ENCODE peak calls at places on chromosome 22, in ten cellular contexts. E is fibroblast of lung, K is heart right ventricle, B is thoracic aorta, Y is left ventricle myocardium inferior, J is Panc1, V is H9, T is ascending aorta, I is sigmoid colon, Z is esophagus squamous epithelium. U is an unnamed sample.
A peak's percentile ranks its signal among the peaks of the same experiment; 100 is the strongest.

GRCh38 chr22:35464399-35464798 is 64.5 kb downstream of the MCM5 start:
- DNase-seq in B (no peak), T (no peak), E (no peak), J (no peak), V (no peak), K (no peak), Z (no peak), I (no peak), Y (no peak), U (no peak)

GRCh38 chr22:32444068-32444467 is 20.2 kb downstream of the BPIFC start:
- DNase-seq in V (peak; percentile 33), T (no peak), E (no peak), K (no peak), B (no peak), Y (no peak), J (no peak), I (no peak), Z (no peak), U (no peak)

GRCh38 chr22:42439821-42440674 is 7.8 kb upstream of the NFAM1 start:
- DNase-seq in J (no peak), B (no peak), V (no peak), T (peak; percentile 72), K (peak; percentile 40), Y (no peak), Z (no peak), E (peak; percentile 35), I (no peak), U (peak; percentile 67)

GRCh38 chr22:25141994-25142620 is 57.6 kb upstream of the CRYBB3 start:
- DNase-seq in Y (no peak), E (no peak), V (peak; percentile 44), T (no peak), I (peak; percentile 26), K (no peak), J (no peak), Z (no peak), B (no peak), U (peak; percentile 57)

GRCh38 chr22:35634015-35634414 is 14.2 kb upstream of the APOL6 start:
- DNase-seq in E (no peak), J (no peak), B (no peak), Z (no peak), T (no peak), K (no peak), I (peak; percentile 25), Y (no peak), V (no peak), U (peak; percentile 8)

GRCh38 chr22:22553735-22554134 is 5.3 kb downstream of the PRAME start:
- DNase-seq in B (no peak), I (no peak), V (no peak), J (no peak), Z (no peak), E (no peak), T (no peak), K (no peak), Y (no peak), U (no peak)

GRCh38 chr22:27748355-27749168 is 53.0 kb downstream of the MN1 start:
- DNase-seq in I (peak; percentile 69), T (peak; percentile 68), B (no peak), K (no peak), Y (no peak), E (peak; percentile 90), J (no peak), Z (no peak), V (peak; percentile 77), U (no peak)

GRCh38 chr22:37636186-37636948 is 3.1 kb upstream of the SH3BP1 start:
- DNase-seq in T (no peak), J (no peak), Y (no peak), Z (no peak), K (no peak), B (no peak), I (no peak), V (no peak), E (peak; percentile 91), U (no peak)

GRCh38 chr22:41873391-41873790 is 40.5 kb downstream of the SREBF2 start:
- DNase-seq in I (no peak), Y (no peak), J (no peak), K (no peak), B (no peak), E (no peak), T (no peak), V (no peak), Z (no peak), U (no peak)

GRCh38 chr22:27331526-27332281 is 469.9 kb downstream of the MN1 start:
- DNase-seq in Z (no peak), I (peak; percentile 74), B (peak; percentile 13), Y (peak; percentile 46), K (peak; percentile 64), E (no peak), T (peak; percentile 76), V (peak; percentile 63), J (no peak), U (peak; percentile 52)

GRCh38 chr22:46004105-46004866 is 27.3 kb upstream of the WNT7B start:
- DNase-seq in E (no peak), J (no peak), Z (no peak), V (no peak), K (no peak), I (peak; percentile 66), B (no peak), Y (peak; percentile 18), T (no peak), U (no peak)

GRCh38 chr22:36937319-36938027 is 24.0 kb downstream of the CSF2RB start:
- DNase-seq in I (no peak), B (no peak), V (peak; percentile 17), Z (no peak), K (no peak), T (no peak), J (no peak), Y (no peak), E (no peak), U (no peak)

GRCh38 chr22:36258750-36259619 is 6.1 kb downstream of the APOL1 start:
- DNase-seq in Z (no peak), J (no peak), K (peak; percentile 46), T (no peak), E (peak; percentile 53), I (peak; percentile 80), B (no peak), Y (peak; percentile 34), V (peak; percentile 76), U (no peak)

GRCh38 chr22:37241351-37242142 is 2.5 kb downstream of the RAC2 start:
- DNase-seq in J (no peak), T (no peak), V (no peak), Z (no peak), B (no peak), Y (no peak), K (no peak), I (no peak), E (peak; percentile 6), U (no peak)

GRCh38 chr22:23256986-23257888 is 76.9 kb downstream of the BCR start:
- DNase-seq in Y (peak; percentile 70), Z (no peak), K (peak; percentile 53), B (peak; percentile 65), V (no peak), J (no peak), I (peak; percentile 80), T (peak; percentile 92), E (no peak), U (peak; percentile 72)

GRCh38 chr22:46770726-46771125 is 8.3 kb downstream of the TBC1D22A start:
- DNase-seq in Y (no peak), J (no peak), B (no peak), K (no peak), E (no peak), Z (no peak), T (no peak), V (no peak), I (no peak), U (peak; percentile 79)

GRCh38 chr22:39463931-39464390 is 7.1 kb downstream of the MGAT3 start:
- DNase-seq in J (no peak), Y (no peak), E (no peak), V (no peak), B (no peak), Z (no peak), I (no peak), K (no peak), T (peak; percentile 62), U (no peak)

GRCh38 chr22:47162865-47163264 is 400.4 kb downstream of the TBC1D22A start:
- DNase-seq in V (peak; percentile 11), Y (no peak), T (peak; percentile 52), K (peak; percentile 13), J (no peak), B (no peak), E (no peak), Z (no peak), I (peak; percentile 43), U (peak; percentile 2)

GRCh38 chr22:19942886-19943664 is 1.5 kb upstream of the TXNRD2 start:
- DNase-seq in J (no peak), K (no peak), V (peak; percentile 26), B (no peak), E (peak; percentile 92), Z (no peak), Y (no peak), I (peak; percentile 81), T (peak; percentile 80), U (peak; percentile 66)
- H3K4me1 ChIP-seq in J (peaks cover 24% of the 10 kb centered on the region), K (peaks cover 41% of the 10 kb centered on the region), V (peaks cover 2% of the 10 kb centered on the region), B (peaks cover 27% of the 10 kb centered on the region), E (peaks cover 17% of the 10 kb centered on the region), Z (peaks cover 25% of the 10 kb centered on the region), Y (peaks cover 74% of the 10 kb centered on the region), I (peaks cover 51% of the 10 kb centered on the region), T (peaks cover 40% of the 10 kb centered on the region), U (peaks cover 40% of the 10 kb centered on the region)

GRCh38 chr22:49355206-49355920 is 472.3 kb downstream of the BRD1 start:
- DNase-seq in K (no peak), E (no peak), T (peak; percentile 27), Y (no peak), I (no peak), J (no peak), Z (no peak), V (no peak), B (no peak), U (no peak)
- H3K9me3 ChIP-seq in K (no peaks in the 10 kb centered on the region), E (no peaks in the 10 kb centered on the region), T (no peaks in the 10 kb centered on the region), Y (peaks cover 8% of the 10 kb centered on the region), I (no peaks in the 10 kb centered on the region), J (no peaks in the 10 kb centered on the region), Z (no peaks in the 10 kb centered on the region), V (no peaks in the 10 kb centered on the region), B (no peaks in the 10 kb centered on the region), U (no peaks in the 10 kb centered on the region)

DNA sequence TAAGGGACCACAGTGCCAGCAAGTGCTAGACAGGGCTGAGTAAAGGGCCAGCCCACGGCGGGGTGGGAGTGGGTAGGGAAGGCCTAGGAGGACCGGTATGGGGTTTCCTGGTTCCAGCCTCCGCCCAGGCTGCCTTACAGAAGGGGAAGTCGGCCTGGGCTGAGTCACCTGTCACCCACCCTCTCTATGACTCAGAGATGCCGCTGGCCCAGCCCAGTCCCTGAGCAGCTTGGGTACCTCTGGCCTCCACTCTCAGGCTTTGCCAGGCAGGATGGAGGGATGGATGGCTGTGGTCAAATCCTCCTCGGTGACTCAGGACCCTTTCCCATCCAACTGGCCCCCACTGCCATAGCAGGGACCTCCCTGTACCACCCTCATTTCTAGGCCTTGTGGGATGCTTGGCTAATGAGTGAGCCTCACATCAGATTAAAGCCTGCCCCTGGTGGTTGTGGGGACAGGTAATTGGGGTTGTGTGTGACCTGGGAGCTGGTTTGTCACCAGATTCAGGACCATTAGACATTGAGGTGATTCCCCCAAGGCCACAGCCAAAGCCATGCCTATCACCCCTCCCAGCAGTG is 13.9 kb downstream of the SLC35E4 start:
- DNase-seq in V (peak; percentile 43), Z (peak; percentile 30), T (peak; percentile 80), Y (peak; percentile 24), K (no peak), I (no peak), E (peak; percentile 93), B (no peak), J (no peak), U (peak; percentile 66)
- TF ChIP-seq CTCF in V (no peak), Z (no peak), T (no peak), Y (no peak), K (no peak), I (no peak), E (no peak), B (no peak), J (no peak), U (no peak)

GRCh38 chr22:20241579-20242392 is 26.3 kb downstream of the RTN4R start:
- DNase-seq in K (no peak), I (no peak), Z (no peak), B (no peak), E (peak; percentile 14), T (no peak), Y (no peak), J (no peak), V (no peak), U (no peak)
- H3K4me1 ChIP-seq in K (peaks cover 52% of the 10 kb centered on the region), I (peaks cover 9% of the 10 kb centered on the region), Z (peaks cover 35% of the 10 kb centered on the region), B (no peaks in the 10 kb centered on the region), E (peaks cover 12% of the 10 kb centered on the region), T (peaks cover 26% of the 10 kb centered on the region), Y (peaks cover 65% of the 10 kb centered on the region), J (peaks cover 4% of the 10 kb centered on the region), V (peaks cover 5% of the 10 kb centered on the region), U (no peaks in the 10 kb centered on the region)